ENCODE peak calls at places on chromosomes 1 and 21, in five cellular contexts. A is aorta, R is NCI-H2029 treated with DMSO at 0.1 percent for 48 hours, K is HTR-8/SVneo, O is caudate nucleus. H is an unnamed sample.

GRCh38 chr1:232678185-232678886 is 48.4 kb upstream of the SIPA1L2 start:
- DNase-seq in A (no peak), R (no peak), K (no peak), O (no peak), H (no peak)

GRCh38 chr1:184743062-184743756 is 11.4 kb downstream of the EDEM3 start:
- DNase-seq in A (no peak), R (no peak), K (no peak), O (no peak), H (no peak)

GRCh38 chr1:155513300-155513926 is 49.2 kb downstream of the ASH1L start:
- DNase-seq in A (no peak), R (no peak), K (no peak), O (no peak), H (peak)

GRCh38 chr1:41704189-41704588 is 214.5 kb downstream of the HIVEP3 start:
- DNase-seq in A (no peak), R (no peak), K (no peak), O (no peak), H (no peak)

GRCh38 chr1:156474966-156475365 is 25.6 kb downstream of the MEF2D start:
- DNase-seq in A (peak), R (no peak), K (no peak), O (no peak), H (no peak)

GRCh38 chr21:35831230-35831629 is 229.1 kb downstream of the SETD4 start:
- DNase-seq in A (no peak), R (no peak), K (no peak), O (no peak), H (no peak)

GRCh38 chr21:26447932-26448331 is 125.2 kb downstream of the CYYR1 start:
- DNase-seq in A (no peak), R (no peak), K (no peak), O (no peak), H (no peak)

GRCh38 chr21:43361127-43361492 is 65.8 kb downstream of the SIK1 start:
- DNase-seq in A (no peak), R (no peak), K (no peak), O (no peak), H (no peak)

GRCh38 chr1:20058531-20058930 is 11.5 kb upstream of the PLA2G5 start:
- DNase-seq in A (no peak), R (no peak), K (peak), O (no peak), H (peak)

GRCh38 chr1:239293350-239294111 is 92.8 kb upstream of the CHRM3 start:
- DNase-seq in A (no peak), R (no peak), K (no peak), O (no peak), H (no peak)

GRCh38 chr1:112637257-112638108 is 17.9 kb downstream of the CAPZA1 start:
- DNase-seq in A (no peak), R (no peak), K (no peak), O (no peak), H (no peak)